ENCODE peak calls at places on chromosomes 11 and 22, in nine cellular contexts. K is B cell; J is stimulated activated CD4-positive, alpha-beta T cell treated with anti-CD3 and anti-CD28 coated beads, Interleukin-15, amount 100 ng/mL, for 48 hours; Q is stimulated activated CD8-positive, alpha-beta memory T cell treated with anti-CD3 and anti-CD28 coated beads, Interleukin-4, amount 100 ng/mL, for 1 hour; E is left cardiac atrium; I is thyroid gland; Y is activated naive CD4-positive, alpha-beta T cell; D is head of caudate nucleus; L is HEK293T. H is an unnamed sample.

GRCh38 chr22:47034905-47035419 is 272.5 kb downstream of the TBC1D22A start:
- DNase-seq in J (no peak), E (peak), Q (no peak), K (no peak), Y (no peak), I (no peak), D (no peak), L (no peak), H (no peak)

GRCh38 chr11:69939551-69940245 is 120.5 kb upstream of the FGF3 start:
- DNase-seq in K (no peak), L (no peak), Q (no peak), I (peak), Y (no peak), J (no peak), D (no peak), E (peak), H (no peak)

GRCh38 chr22:22342697-22343602 is 98.4 kb downstream of the VPREB1 start:
- DNase-seq in K (peak), E (peak), Q (peak), D (peak), L (peak), J (peak), Y (peak), I (peak), H (peak)

GRCh38 chr22:33687464-33687863 is 232.8 kb downstream of the LARGE1 start:
- DNase-seq in Y (no peak), K (no peak), Q (no peak), D (peak), I (no peak), E (no peak), J (no peak), L (no peak), H (no peak)

GRCh38 chr22:43800970-43801369 is 11.1 kb downstream of the EFCAB6 start:
- DNase-seq in J (no peak), Y (no peak), K (no peak), I (no peak), D (no peak), E (no peak), Q (no peak), L (no peak), H (no peak)

GRCh38 chr11:57657290-57658022 is at the start of gene CLP1:
- DNase-seq in K (peak), D (peak), E (peak), I (peak), J (peak), Y (peak), L (peak), Q (peak), H (peak)

GRCh38 chr22:48667289-48667688 is 1160.4 kb downstream of the BRD1 start:
- DNase-seq in J (no peak), E (no peak), Q (no peak), D (no peak), I (no peak), K (no peak), L (no peak), Y (no peak), H (no peak)

GRCh38 chr11:22331771-22332170 is 6.4 kb upstream of the SLC17A6 start:
- DNase-seq in Y (no peak), J (no peak), L (no peak), Q (no peak), E (no peak), D (no peak), K (no peak), I (no peak), H (no peak)

GRCh38 chr22:31952459-31952858 is 8.1 kb downstream of the YWHAH start:
- DNase-seq in K (no peak), Y (no peak), E (no peak), I (no peak), D (no peak), Q (no peak), J (no peak), L (no peak), H (no peak)

GRCh38 chr22:42310301-42310981 is 40.0 kb upstream of the TCF20 start:
- DNase-seq in E (no peak), L (no peak), J (no peak), I (no peak), Q (no peak), D (peak), K (no peak), Y (no peak), H (no peak)

GRCh38 chr11:56910046-56910753 is 78.5 kb upstream of the OR5AK2 start:
- DNase-seq in L (no peak), E (no peak), Q (no peak), J (no peak), Y (no peak), I (no peak), D (no peak), K (no peak), H (no peak)

GRCh38 chr22:42863349-42863911 is 6.4 kb upstream of the ARFGAP3 start:
- DNase-seq in L (no peak), K (peak), Y (no peak), Q (no peak), J (peak), D (no peak), E (no peak), I (no peak), H (no peak)

GRCh38 chr11:5197538-5197937 is 2.9 kb downstream of the OR51V1 start:
- DNase-seq in L (no peak), E (no peak), J (no peak), D (no peak), Y (no peak), K (no peak), I (no peak), Q (no peak), H (no peak)

GRCh38 chr22:50473088-50473487 is 1.7 kb downstream of the SBF1 start:
- DNase-seq in E (no peak), L (peak), Y (peak), J (no peak), I (no peak), K (peak), D (no peak), Q (no peak), H (no peak)

GRCh38 chr11:76588455-76589325 is 81.9 kb downstream of the LRRC32 start:
- DNase-seq in E (peak), I (peak), L (no peak), Y (no peak), Q (no peak), K (peak), J (peak), D (peak), H (no peak)

GRCh38 chr11:66561178-66561974 is 7.0 kb downstream of the CTSF start:
- DNase-seq in I (no peak), J (no peak), Q (no peak), D (no peak), E (no peak), L (no peak), K (no peak), Y (no peak), H (no peak)

GRCh38 chr22:49853981-49854791 is 542 bp downstream of the ZBED4 start:
- DNase-seq in J (no peak), L (peak), K (peak), Y (no peak), I (peak), D (peak), E (peak), Q (no peak), H (no peak)

GRCh38 chr11:9512370-9513019 is 51.7 kb downstream of the ZNF143 start:
- DNase-seq in L (no peak), E (no peak), K (no peak), J (no peak), Q (no peak), Y (no peak), D (no peak), I (no peak), H (no peak)

GRCh38 chr22:39598017-39598965 is 27.7 kb downstream of the CACNA1I start:
- DNase-seq in Q (peak), D (no peak), I (peak), Y (peak), J (peak), K (peak), E (no peak), L (peak), H (no peak)

GRCh38 chr22:37681001-37681424 is 5.1 kb upstream of the NOL12 start:
- DNase-seq in J (no peak), I (no peak), Q (no peak), K (no peak), E (no peak), D (no peak), Y (no peak), L (no peak), H (no peak)

GRCh38 chr11:64120951-64121569 is 44.9 kb downstream of the MACROD1 start:
- DNase-seq in D (no peak), K (no peak), J (no peak), L (no peak), Y (no peak), I (peak), E (no peak), Q (no peak), H (no peak)

GRCh38 chr11:57567210-57567511 is 311 bp downstream of the UBE2L6 start:
- DNase-seq in L (no peak), I (no peak), D (no peak), Q (no peak), J (no peak), Y (no peak), K (peak), E (no peak), H (no peak)

GRCh38 chr22:39997939-39998726 is 3.4 kb downstream of the FAM83F start:
- DNase-seq in Y (no peak), Q (no peak), J (no peak), E (no peak), I (peak), L (no peak), D (no peak), K (no peak), H (no peak)

GRCh38 chr11:93196816-93197382 is 892 bp downstream of the SLC36A4 start:
- DNase-seq in Y (no peak), L (peak), D (no peak), Q (no peak), E (no peak), J (no peak), K (no peak), I (no peak), H (no peak)